ENCODE peak calls at places on chromosomes 16 and 17, in six cellular contexts. One of them, this sample, is unnamed.

GRCh38 chr17:50346313-50347086 is 574 bp downstream of the XYLT2 start:
- DNase-seq in keratinocyte: no peak
- DNase-seq in astrocyte of the cerebellum: no peak
- DNase-seq in skeletal muscle cell: no peak
- DNase-seq in CD8-positive, alpha-beta memory T cell: peak
- DNase-seq in SJSA1: peak
- DNase-seq in this sample: no peak

GRCh38 chr17:17387017-17387416 is 83.8 kb downstream of the NT5M start:
- DNase-seq in astrocyte of the cerebellum: no peak
- DNase-seq in keratinocyte: peak
- DNase-seq in CD8-positive, alpha-beta memory T cell: no peak
- DNase-seq in skeletal muscle cell: no peak
- DNase-seq in SJSA1: no peak
- DNase-seq in this sample: no peak

GRCh38 chr16:57829969-57830360 is 27.7 kb upstream of the KIFC3 start:
- DNase-seq in keratinocyte: no peak
- DNase-seq in astrocyte of the cerebellum: no peak
- DNase-seq in CD8-positive, alpha-beta memory T cell: no peak
- DNase-seq in skeletal muscle cell: no peak
- DNase-seq in SJSA1: no peak
- DNase-seq in this sample: no peak

GRCh38 chr16:67509016-67509415 is 19.6 kb upstream of the RIPOR1 start:
- DNase-seq in astrocyte of the cerebellum: no peak
- DNase-seq in CD8-positive, alpha-beta memory T cell: no peak
- DNase-seq in SJSA1: no peak
- DNase-seq in skeletal muscle cell: no peak
- DNase-seq in keratinocyte: no peak
- DNase-seq in this sample: no peak

GRCh38 chr17:14747576-14747940 is 446.7 kb downstream of the HS3ST3B1 start:
- DNase-seq in keratinocyte: no peak
- DNase-seq in CD8-positive, alpha-beta memory T cell: no peak
- DNase-seq in SJSA1: no peak
- DNase-seq in skeletal muscle cell: peak
- DNase-seq in astrocyte of the cerebellum: no peak
- DNase-seq in this sample: no peak

GRCh38 chr16:901149-901548 is 69.6 kb downstream of the LMF1 start:
- DNase-seq in CD8-positive, alpha-beta memory T cell: no peak
- DNase-seq in SJSA1: no peak
- DNase-seq in astrocyte of the cerebellum: no peak
- DNase-seq in skeletal muscle cell: no peak
- DNase-seq in keratinocyte: no peak
- DNase-seq in this sample: no peak

GRCh38 chr16:19001788-19002187 is 18.1 kb downstream of the TMC7 start:
- DNase-seq in astrocyte of the cerebellum: peak
- DNase-seq in skeletal muscle cell: peak
- DNase-seq in SJSA1: no peak
- DNase-seq in CD8-positive, alpha-beta memory T cell: no peak
- DNase-seq in keratinocyte: no peak
- DNase-seq in this sample: no peak

GRCh38 chr17:56125830-56126819 is 27.1 kb upstream of the ANKFN1 start:
- DNase-seq in SJSA1: peak
- DNase-seq in keratinocyte: no peak
- DNase-seq in CD8-positive, alpha-beta memory T cell: no peak
- DNase-seq in skeletal muscle cell: peak
- DNase-seq in astrocyte of the cerebellum: peak
- DNase-seq in this sample: no peak

GRCh38 chr17:1649844-1650409 is at the start of gene RILP:
- DNase-seq in SJSA1: no peak
- DNase-seq in astrocyte of the cerebellum: no peak
- DNase-seq in skeletal muscle cell: no peak
- DNase-seq in CD8-positive, alpha-beta memory T cell: no peak
- DNase-seq in keratinocyte: no peak
- DNase-seq in this sample: no peak

GRCh38 chr17:81258292-81258691 is 19.2 kb downstream of the NDUFAF8 start:
- DNase-seq in SJSA1: no peak
- DNase-seq in skeletal muscle cell: no peak
- DNase-seq in astrocyte of the cerebellum: no peak
- DNase-seq in CD8-positive, alpha-beta memory T cell: no peak
- DNase-seq in keratinocyte: no peak
- DNase-seq in this sample: no peak

GRCh38 chr17:44097110-44097810 is 26.2 kb downstream of the HDAC5 start:
- DNase-seq in skeletal muscle cell: peak
- DNase-seq in CD8-positive, alpha-beta memory T cell: no peak
- DNase-seq in keratinocyte: peak
- DNase-seq in SJSA1: peak
- DNase-seq in astrocyte of the cerebellum: peak
- DNase-seq in this sample: no peak

GRCh38 chr16:23594186-23594585 is 1.9 kb downstream of the NDUFAB1 start:
- DNase-seq in CD8-positive, alpha-beta memory T cell: no peak
- DNase-seq in keratinocyte: no peak
- DNase-seq in skeletal muscle cell: no peak
- DNase-seq in astrocyte of the cerebellum: no peak
- DNase-seq in SJSA1: no peak
- DNase-seq in this sample: no peak

GRCh38 chr16:84423416-84423837 is 55.1 kb downstream of the ATP2C2 start:
- DNase-seq in keratinocyte: no peak
- DNase-seq in CD8-positive, alpha-beta memory T cell: no peak
- DNase-seq in skeletal muscle cell: no peak
- DNase-seq in astrocyte of the cerebellum: no peak
- DNase-seq in SJSA1: no peak
- DNase-seq in this sample: no peak

GRCh38 chr17:65583921-65584603 is 22.6 kb upstream of the AXIN2 start:
- DNase-seq in CD8-positive, alpha-beta memory T cell: no peak
- DNase-seq in astrocyte of the cerebellum: no peak
- DNase-seq in keratinocyte: no peak
- DNase-seq in SJSA1: no peak
- DNase-seq in skeletal muscle cell: no peak
- DNase-seq in this sample: no peak

GRCh38 chr17:4942760-4943508 is 2.9 kb downstream of the RNF167 start:
- DNase-seq in keratinocyte: no peak
- DNase-seq in CD8-positive, alpha-beta memory T cell: no peak
- DNase-seq in SJSA1: no peak
- DNase-seq in astrocyte of the cerebellum: no peak
- DNase-seq in skeletal muscle cell: no peak
- DNase-seq in this sample: no peak

GRCh38 chr17:32529604-32530003 is 42.8 kb downstream of the CDK5R1 start:
- DNase-seq in keratinocyte: no peak
- DNase-seq in CD8-positive, alpha-beta memory T cell: no peak
- DNase-seq in SJSA1: no peak
- DNase-seq in skeletal muscle cell: no peak
- DNase-seq in astrocyte of the cerebellum: no peak
- DNase-seq in this sample: no peak

GRCh38 chr16:1794221-1794871 is 841 bp upstream of the IGFALS start:
- DNase-seq in astrocyte of the cerebellum: no peak
- DNase-seq in keratinocyte: no peak
- DNase-seq in SJSA1: no peak
- DNase-seq in CD8-positive, alpha-beta memory T cell: no peak
- DNase-seq in skeletal muscle cell: no peak
- DNase-seq in this sample: no peak

GRCh38 chr16:50279142-50279865 is 13.0 kb downstream of the ADCY7 start:
- DNase-seq in astrocyte of the cerebellum: no peak
- DNase-seq in skeletal muscle cell: no peak
- DNase-seq in keratinocyte: no peak
- DNase-seq in SJSA1: no peak
- DNase-seq in CD8-positive, alpha-beta memory T cell: no peak
- DNase-seq in this sample: no peak

GRCh38 chr17:68868708-68869107 is 86.5 kb downstream of the ABCA8 start:
- DNase-seq in CD8-positive, alpha-beta memory T cell: no peak
- DNase-seq in SJSA1: no peak
- DNase-seq in astrocyte of the cerebellum: peak
- DNase-seq in skeletal muscle cell: peak
- DNase-seq in keratinocyte: no peak
- DNase-seq in this sample: no peak

GRCh38 chr17:61754124-61754523 is 109.2 kb downstream of the BRIP1 start:
- DNase-seq in CD8-positive, alpha-beta memory T cell: no peak
- DNase-seq in astrocyte of the cerebellum: no peak
- DNase-seq in keratinocyte: no peak
- DNase-seq in skeletal muscle cell: no peak
- DNase-seq in SJSA1: no peak
- DNase-seq in this sample: no peak
- H3K4me3 ChIP-seq in CD8-positive, alpha-beta memory T cell: no peak
- H3K4me3 ChIP-seq in astrocyte of the cerebellum: no peak
- H3K4me3 ChIP-seq in keratinocyte: no peak
- H3K4me3 ChIP-seq in skeletal muscle cell: no peak
- H3K4me3 ChIP-seq in SJSA1: no peak
- H3K4me3 ChIP-seq in this sample: no peak

DNA sequence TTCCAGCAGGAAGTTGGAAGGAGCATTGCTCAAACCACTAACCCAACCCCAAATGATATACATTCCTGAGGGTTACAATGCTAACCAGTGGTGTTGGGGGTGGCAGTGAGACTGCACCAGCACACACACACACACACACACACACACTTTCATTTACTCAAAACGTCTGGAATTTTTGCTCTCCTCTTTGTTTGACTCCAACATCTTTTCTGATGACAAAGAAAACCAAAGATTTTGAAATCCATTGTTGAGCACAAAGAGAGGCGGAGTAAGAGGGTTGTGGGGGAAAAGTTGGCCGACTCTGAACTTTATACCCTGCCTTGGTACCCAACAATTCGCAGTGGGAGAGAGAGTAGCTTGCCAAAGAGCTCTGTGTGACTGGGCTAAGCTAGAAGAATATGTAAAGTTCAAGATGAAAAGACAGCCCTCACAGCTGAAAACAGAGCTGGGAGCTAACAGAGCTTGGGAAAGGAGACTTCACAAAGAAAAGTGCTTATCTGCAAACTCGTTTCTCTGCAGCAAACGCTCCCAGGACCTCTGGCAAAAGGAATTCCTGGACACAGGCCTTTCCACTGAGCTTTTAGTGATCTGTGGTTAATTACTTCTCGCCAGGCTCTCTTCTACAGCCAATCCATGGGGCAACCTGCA is 426.1 kb upstream of the CDH11 start:
- DNase-seq in astrocyte of the cerebellum: peak
- DNase-seq in SJSA1: peak
- DNase-seq in keratinocyte: peak
- DNase-seq in skeletal muscle cell: peak
- DNase-seq in CD8-positive, alpha-beta memory T cell: no peak
- DNase-seq in this sample: peak
- H3K4me3 ChIP-seq in astrocyte of the cerebellum: no peak
- H3K4me3 ChIP-seq in SJSA1: no peak
- H3K4me3 ChIP-seq in keratinocyte: no peak
- H3K4me3 ChIP-seq in skeletal muscle cell: peak
- H3K4me3 ChIP-seq in CD8-positive, alpha-beta memory T cell: no peak
- H3K4me3 ChIP-seq in this sample: no peak

GRCh38 chr16:73024571-73025105 is 23.3 kb downstream of the ZFHX3 start:
- DNase-seq in skeletal muscle cell: no peak
- DNase-seq in keratinocyte: no peak
- DNase-seq in SJSA1: no peak
- DNase-seq in astrocyte of the cerebellum: no peak
- DNase-seq in CD8-positive, alpha-beta memory T cell: no peak
- DNase-seq in this sample: no peak
- H3K4me3 ChIP-seq in skeletal muscle cell: no peak
- H3K4me3 ChIP-seq in keratinocyte: no peak
- H3K4me3 ChIP-seq in SJSA1: no peak
- H3K4me3 ChIP-seq in astrocyte of the cerebellum: no peak
- H3K4me3 ChIP-seq in CD8-positive, alpha-beta memory T cell: no peak
- H3K4me3 ChIP-seq in this sample: no peak

GRCh38 chr17:42253173-42253545 is 23.0 kb downstream of the STAT5B start:
- DNase-seq in astrocyte of the cerebellum: no peak
- DNase-seq in keratinocyte: no peak
- DNase-seq in skeletal muscle cell: no peak
- DNase-seq in SJSA1: no peak
- DNase-seq in CD8-positive, alpha-beta memory T cell: no peak
- DNase-seq in this sample: no peak
- H3K4me3 ChIP-seq in astrocyte of the cerebellum: no peak
- H3K4me3 ChIP-seq in keratinocyte: no peak
- H3K4me3 ChIP-seq in skeletal muscle cell: no peak
- H3K4me3 ChIP-seq in SJSA1: no peak
- H3K4me3 ChIP-seq in CD8-positive, alpha-beta memory T cell: no peak
- H3K4me3 ChIP-seq in this sample: no peak